ENCODE peak calls at places on chromosomes 5 and 9, in seven cellular contexts. D is neuronal stem cell; L is left ventricle myocardium inferior; P is CD4-positive, alpha-beta memory T cell; X is fibroblast of lung; S is aorta; M is astrocyte. N is an unnamed sample.

GRCh38 chr9:115121140-115121710 is 3.3 kb upstream of the TNC start:
- DNase-seq in D (no peak), L (no peak), P (no peak), X (no peak), S (no peak), M (peak; percentile 95), N (peak; percentile 73)

GRCh38 chr9:14052346-14052745 is 261.6 kb downstream of the NFIB start:
- DNase-seq in D (no peak), L (no peak), P (no peak), X (no peak), S (no peak), M (no peak), N (no peak)

GRCh38 chr9:87973791-87974292 is 491 bp downstream of the CDK20 start:
- DNase-seq in D (peak; percentile 12), L (no peak), P (peak; percentile 24), X (no peak), S (no peak), M (no peak), N (no peak)

GRCh38 chr9:105157178-105157583 is 87.3 kb upstream of the SLC44A1 start:
- DNase-seq in D (no peak), L (peak; percentile 41), P (peak; percentile 44), X (peak; percentile 89), S (peak; percentile 75), M (peak; percentile 56), N (peak; percentile 6)

GRCh38 chr9:133782157-133783130 is 44.3 kb upstream of the SARDH start:
- DNase-seq in D (peak; percentile 64), L (peak; percentile 61), P (peak; percentile 47), X (peak; percentile 64), S (peak; percentile 85), M (peak; percentile 33), N (peak; percentile 45)

GRCh38 chr5:149403923-149404745 is 25.0 kb upstream of the IL17B start:
- DNase-seq in D (no peak), L (no peak), P (no peak), X (peak; percentile 82), S (peak; percentile 35), M (peak; percentile 90), N (no peak)

GRCh38 chr5:174720612-174721521 is 3.5 kb upstream of the MSX2 start:
- DNase-seq in D (no peak), L (no peak), P (no peak), X (no peak), S (no peak), M (no peak), N (peak; percentile 24)

GRCh38 chr9:137390553-137391410 is 32.2 kb downstream of the EXD3 start:
- DNase-seq in D (no peak), L (no peak), P (no peak), X (no peak), S (no peak), M (no peak), N (no peak)

GRCh38 chr5:177024559-177024958 is 2.1 kb downstream of the ZNF346 start:
- DNase-seq in D (no peak), L (no peak), P (no peak), X (no peak), S (no peak), M (no peak), N (no peak)

GRCh38 chr5:33468811-33469435 is 28.2 kb downstream of the TARS1 start:
- DNase-seq in D (no peak), L (no peak), P (no peak), X (no peak), S (no peak), M (no peak), N (no peak)

GRCh38 chr9:121924700-121925099 is 168.4 kb downstream of the TTLL11 start:
- DNase-seq in D (no peak), L (no peak), P (no peak), X (no peak), S (no peak), M (no peak), N (no peak)

GRCh38 chr9:84277646-84278045 is 62.9 kb downstream of the SLC28A3 start:
- DNase-seq in D (no peak), L (no peak), P (no peak), X (no peak), S (no peak), M (peak; percentile 60), N (peak; percentile 43)

GRCh38 chr9:95740217-95741004 is 135.1 kb upstream of the ERCC6L2 start:
- DNase-seq in D (no peak), L (no peak), P (no peak), X (no peak), S (no peak), M (no peak), N (no peak)

GRCh38 chr5:136525546-136525945 is 160.2 kb upstream of the TRPC7 start:
- DNase-seq in D (no peak), L (no peak), P (no peak), X (no peak), S (no peak), M (no peak), N (no peak)

DNA sequence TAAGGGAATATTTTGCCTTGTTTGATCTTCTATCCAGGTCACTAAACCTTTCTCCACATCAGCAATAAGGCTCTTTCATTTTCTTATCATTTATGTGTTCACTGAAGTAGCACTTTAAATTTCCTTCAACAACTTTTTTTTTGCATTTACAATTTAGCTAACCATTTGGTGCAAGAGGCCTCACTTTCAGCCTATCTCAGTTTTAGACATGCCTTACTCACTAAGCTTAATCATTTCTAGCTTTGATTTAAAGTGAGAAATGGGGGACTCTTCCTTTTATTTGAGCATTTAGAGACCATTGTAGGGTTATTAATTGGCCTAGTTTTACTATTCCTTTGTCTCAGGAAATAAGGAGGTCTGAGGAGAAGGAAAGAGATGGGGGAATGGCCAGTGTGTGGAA is 250.5 kb downstream of the AUH start:
- DNase-seq in D (no peak), L (no peak), P (no peak), X (no peak), S (no peak), M (no peak), N (no peak)
- H3K9me3 ChIP-seq in D (peaks cover 1% of the 10 kb centered on the region), L (peaks cover 22% of the 10 kb centered on the region), P (no peaks in the 10 kb centered on the region), X (no peaks in the 10 kb centered on the region), S (peaks cover 2% of the 10 kb centered on the region), M (no peaks in the 10 kb centered on the region), N (peaks cover 7% of the 10 kb centered on the region)

GRCh38 chr5:38468978-38469706 is 87.3 kb downstream of the LIFR start:
- DNase-seq in D (no peak), L (peak; percentile 85), P (no peak), X (peak; percentile 60), S (peak; percentile 68), M (no peak), N (peak; percentile 69)

GRCh38 chr5:38468202-38468656 is 88.2 kb downstream of the LIFR start:
- DNase-seq in D (no peak), L (no peak), P (no peak), X (peak; percentile 94), S (peak; percentile 73), M (peak; percentile 97), N (peak; percentile 92)

GRCh38 chr5:38471709-38472108 is 84.7 kb downstream of the LIFR start:
- DNase-seq in D (no peak), L (no peak), P (no peak), X (no peak), S (no peak), M (no peak), N (no peak)

GRCh38 chr5:38467353-38468040 is 88.9 kb downstream of the LIFR start:
- DNase-seq in D (no peak), L (peak; percentile 55), P (no peak), X (peak; percentile 84), S (peak; percentile 91), M (peak; percentile 43), N (peak; percentile 96)

GRCh38 chr5:38469707-38470267 is 86.7 kb downstream of the LIFR start:
- DNase-seq in D (no peak), L (no peak), P (no peak), X (no peak), S (no peak), M (no peak), N (no peak)
- H3K9me3 ChIP-seq in D (no peaks in the 10 kb centered on the region), L (no peaks in the 10 kb centered on the region), P (no peaks in the 10 kb centered on the region), X (no peaks in the 10 kb centered on the region), S (no peaks in the 10 kb centered on the region), M (no peaks in the 10 kb centered on the region), N (no peaks in the 10 kb centered on the region)

DNA sequence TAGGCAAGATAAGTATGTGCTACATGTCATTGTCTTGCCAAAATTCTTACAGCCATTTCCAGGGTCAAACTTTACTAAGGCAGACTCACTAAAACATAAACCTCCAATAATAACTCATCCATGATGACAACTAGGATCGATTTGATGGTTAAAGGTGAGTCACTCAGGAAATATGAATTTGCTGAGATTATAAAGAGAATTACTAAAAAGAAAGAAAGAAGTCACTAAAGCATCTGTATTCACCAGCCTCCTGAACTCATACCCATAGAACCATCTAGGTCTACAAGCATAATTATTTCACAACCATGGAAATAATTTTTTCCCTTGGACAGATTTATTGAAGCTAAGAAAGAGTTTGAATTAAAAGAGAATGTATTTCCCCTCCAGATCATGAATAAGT is 258.6 kb downstream of the TLE1 start:
- DNase-seq in D (no peak), L (no peak), P (no peak), X (peak; percentile 51), S (no peak), M (peak; percentile 58), N (no peak)
- H3K9me3 ChIP-seq in D (peaks cover 5% of the 10 kb centered on the region), L (peaks cover 36% of the 10 kb centered on the region), P (no peaks in the 10 kb centered on the region), X (peaks cover 3% of the 10 kb centered on the region), S (no peaks in the 10 kb centered on the region), M (peaks cover 5% of the 10 kb centered on the region), N (peaks cover 8% of the 10 kb centered on the region)

GRCh38 chr5:178981381-178981780 is 13.7 kb downstream of the GRM6 start:
- DNase-seq in D (no peak), L (no peak), P (no peak), X (no peak), S (no peak), M (no peak), N (no peak)

GRCh38 chr5:178986326-178986960 is 8.7 kb downstream of the GRM6 start:
- DNase-seq in D (no peak), L (no peak), P (no peak), X (no peak), S (no peak), M (no peak), N (no peak)

GRCh38 chr5:178983728-178984127 is 11.4 kb downstream of the GRM6 start:
- DNase-seq in D (no peak), L (no peak), P (no peak), X (no peak), S (no peak), M (no peak), N (no peak)

GRCh38 chr5:178982941-178983340 is 12.2 kb downstream of the GRM6 start:
- DNase-seq in D (no peak), L (no peak), P (no peak), X (no peak), S (no peak), M (no peak), N (no peak)

DNA sequence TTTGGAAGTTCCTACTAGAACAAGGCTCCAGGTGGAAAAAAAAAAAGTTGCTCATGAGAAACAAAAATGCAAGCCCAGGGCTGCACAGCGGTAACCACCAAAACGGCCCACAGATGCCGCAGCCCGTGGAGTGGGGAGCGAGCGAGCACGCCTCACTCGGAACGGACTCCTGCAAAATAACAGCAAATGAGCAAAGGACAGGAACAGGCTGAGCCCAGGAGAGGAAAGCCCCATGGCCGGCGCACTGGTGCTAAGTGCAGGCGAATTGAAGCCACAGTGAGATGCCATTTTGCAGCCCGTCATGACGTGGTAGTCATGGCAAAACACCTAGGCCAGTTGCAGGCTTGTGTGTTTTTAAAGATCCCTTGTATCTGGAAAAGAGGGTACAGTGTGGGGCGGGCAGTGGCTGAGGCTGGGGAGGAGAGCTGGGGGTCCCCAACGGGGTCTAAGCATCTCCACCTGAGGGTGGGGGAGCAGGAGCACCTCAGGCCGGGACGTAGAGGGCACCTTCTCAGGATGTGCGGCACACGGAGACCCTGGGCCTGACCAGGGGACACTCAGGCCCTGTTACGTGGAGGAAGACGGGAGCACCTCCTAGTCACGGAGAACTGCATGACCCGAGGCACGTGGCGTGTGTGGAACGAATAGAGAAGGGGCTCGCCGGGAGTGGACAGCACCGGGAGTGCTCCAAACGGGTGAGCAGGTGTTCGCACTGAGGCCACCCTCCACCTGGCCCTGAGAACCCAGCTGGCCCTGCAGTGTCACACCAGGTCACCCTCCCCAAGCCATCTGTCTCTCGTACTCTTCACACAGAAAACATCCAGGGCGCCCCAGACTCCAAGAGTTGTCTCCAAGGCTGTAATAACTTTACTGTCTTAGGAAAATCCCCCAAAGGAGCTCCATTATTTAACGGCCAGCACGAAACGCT is 10.7 kb downstream of the GRM6 start:
- DNase-seq in D (no peak), L (no peak), P (no peak), X (no peak), S (no peak), M (no peak), N (no peak)
- H3K9me3 ChIP-seq in D (peaks cover 65% of the 10 kb centered on the region), L (peaks cover 97% of the 10 kb centered on the region), P (no peaks in the 10 kb centered on the region), X (no peaks in the 10 kb centered on the region), S (peaks cover 44% of the 10 kb centered on the region), M (peaks cover 65% of the 10 kb centered on the region), N (peaks cover 9% of the 10 kb centered on the region)

N was measured in MG63.